ENCODE peak calls at places on chromosomes 6 and 20, in seven cellular contexts. L, E, S, G, B, J and H are unnamed samples. For H3K4me1, the result is how much of the 10 kb centered on the place peaks cover.

GRCh38 chr6:159594106-159594749 is 98.8 kb downstream of the SOD2 start:
- DNase-seq in L (peak), E (no peak), S (no peak), G (no peak), B (peak), J (no peak), H (no peak)

GRCh38 chr6:72363844-72364740 is 257.8 kb upstream of the KCNQ5 start:
- DNase-seq in L (no peak), E (no peak), S (peak), G (no peak), B (peak), J (no peak), H (no peak)

GRCh38 chr6:41813469-41813868 is 26.0 kb downstream of the TOMM6 start:
- DNase-seq in L (no peak), E (no peak), S (no peak), G (no peak), B (no peak), J (no peak), H (no peak)

GRCh38 chr6:79062708-79063107 is 15.3 kb downstream of the PHIP start:
- DNase-seq in L (no peak), E (no peak), S (no peak), G (no peak), B (no peak), J (no peak), H (no peak)

GRCh38 chr6:17798477-17798876 is 91.8 kb upstream of the NUP153 start:
- DNase-seq in L (no peak), E (no peak), S (no peak), G (no peak), B (no peak), J (no peak), H (peak)

GRCh38 chr6:144305985-144306384 is 20.9 kb downstream of the UTRN start:
- DNase-seq in L (no peak), E (no peak), S (no peak), G (no peak), B (peak), J (peak), H (no peak)

GRCh38 chr6:15247750-15248450 is 2.0 kb downstream of the JARID2 start:
- DNase-seq in L (no peak), E (peak), S (peak), G (peak), B (peak), J (peak), H (peak)

GRCh38 chr20:38260025-38260377 is 534 bp downstream of the KIAA1755 start:
- DNase-seq in L (no peak), E (no peak), S (no peak), G (no peak), B (no peak), J (no peak), H (no peak)

GRCh38 chr20:62728028-62728780 is 19.6 kb downstream of the NTSR1 start:
- DNase-seq in L (no peak), E (no peak), S (no peak), G (no peak), B (no peak), J (peak), H (no peak)

GRCh38 chr6:169619650-169620049 is 82.2 kb downstream of the WDR27 start:
- DNase-seq in L (no peak), E (peak), S (peak), G (no peak), B (peak), J (no peak), H (no peak)

GRCh38 chr20:38167851-38168760 is 3.0 kb upstream of the TGM2 start:
- DNase-seq in L (no peak), E (peak), S (peak), G (no peak), B (peak), J (no peak), H (no peak)

GRCh38 chr6:2450546-2450945 is 205.1 kb upstream of the GMDS start:
- DNase-seq in L (no peak), E (no peak), S (no peak), G (no peak), B (no peak), J (no peak), H (peak)

GRCh38 chr6:118905851-118906250 is 11.9 kb downstream of the ASF1A start:
- DNase-seq in L (no peak), E (no peak), S (no peak), G (no peak), B (no peak), J (no peak), H (no peak)

GRCh38 chr6:16472349-16473069 is 234.1 kb downstream of the GMPR start:
- DNase-seq in L (no peak), E (no peak), S (peak), G (no peak), B (peak), J (no peak), H (no peak)

GRCh38 chr6:83920017-83920416 is 60.5 kb downstream of the CYB5R4 start:
- DNase-seq in L (no peak), E (no peak), S (peak), G (no peak), B (peak), J (no peak), H (no peak)

GRCh38 chr6:53811082-53811481 is 16.3 kb downstream of the LRRC1 start:
- DNase-seq in L (peak), E (no peak), S (peak), G (no peak), B (no peak), J (peak), H (no peak)

GRCh38 chr6:107827541-107827940 is 3.4 kb upstream of the SCML4 start:
- DNase-seq in L (no peak), E (no peak), S (no peak), G (no peak), B (no peak), J (no peak), H (no peak)

GRCh38 chr6:129619579-129620233 is 90.3 kb downstream of the ARHGAP18 start:
- DNase-seq in L (no peak), E (no peak), S (no peak), G (no peak), B (no peak), J (no peak), H (no peak)

GRCh38 chr6:85372188-85372914 is 77.5 kb upstream of the NT5E start:
- DNase-seq in L (no peak), E (no peak), S (no peak), G (no peak), B (no peak), J (no peak), H (peak)

GRCh38 chr6:39029156-39030011 is 19.2 kb upstream of the GLP1R start:
- DNase-seq in L (peak), E (peak), S (peak), G (peak), B (no peak), J (peak), H (peak)

GRCh38 chr20:61956396-61957342 is 109.0 kb downstream of the TAF4 start:
- DNase-seq in L (no peak), E (no peak), S (peak), G (no peak), B (peak), J (no peak), H (peak)

GRCh38 chr6:21753571-21754108 is 160.1 kb downstream of the SOX4 start:
- DNase-seq in L (no peak), E (no peak), S (peak), G (no peak), B (peak), J (no peak), H (no peak)

GRCh38 chr6:117440558-117441525 is 15.1 kb upstream of the ROS1 start:
- DNase-seq in L (no peak), E (no peak), S (peak), G (no peak), B (peak), J (no peak), H (no peak)

GRCh38 chr6:95431637-95432228 is 145.6 kb upstream of the MANEA start:
- DNase-seq in L (peak), E (peak), S (peak), G (peak), B (peak), J (peak), H (peak)

GRCh38 chr6:106894978-106895702 is 79.4 kb downstream of the CD24 start:
- DNase-seq in L (no peak), E (no peak), S (no peak), G (peak), B (peak), J (no peak), H (no peak)

GRCh38 chr6:36851149-36851614 is 11.9 kb upstream of the CPNE5 start:
- DNase-seq in L (peak), E (peak), S (peak), G (peak), B (peak), J (peak), H (peak)

GRCh38 chr20:19176483-19176882 is 36.0 kb upstream of the SLC24A3 start:
- DNase-seq in L (no peak), E (no peak), S (no peak), G (no peak), B (no peak), J (no peak), H (no peak)

GRCh38 chr6:113120577-113121285 is 736.4 kb upstream of the MARCKS start:
- DNase-seq in L (peak), E (peak), S (peak), G (no peak), B (peak), J (no peak), H (no peak)

GRCh38 chr6:49556429-49556837 is 6.0 kb downstream of the C6orf141 start:
- DNase-seq in L (peak), E (no peak), S (peak), G (no peak), B (peak), J (no peak), H (no peak)

GRCh38 chr6:117253785-117254184 is 11.6 kb upstream of the VGLL2 start:
- DNase-seq in L (no peak), E (no peak), S (no peak), G (no peak), B (no peak), J (no peak), H (no peak)

GRCh38 chr20:61588356-61589054 is 336.4 kb downstream of the CDH4 start:
- DNase-seq in L (no peak), E (no peak), S (peak), G (no peak), B (peak), J (no peak), H (no peak)

GRCh38 chr6:8579372-8579771 is 144.0 kb upstream of the SLC35B3 start:
- DNase-seq in L (no peak), E (no peak), S (no peak), G (no peak), B (no peak), J (no peak), H (no peak)

GRCh38 chr20:32546918-32547752 is 38.0 kb downstream of the NOL4L start:
- DNase-seq in L (no peak), E (no peak), S (no peak), G (no peak), B (no peak), J (no peak), H (no peak)

GRCh38 chr20:32551693-32552092 is 33.4 kb downstream of the NOL4L start:
- DNase-seq in L (no peak), E (no peak), S (no peak), G (no peak), B (no peak), J (no peak), H (no peak)

GRCh38 chr20:32547753-32548034 is 37.4 kb downstream of the NOL4L start:
- DNase-seq in L (no peak), E (no peak), S (no peak), G (no peak), B (no peak), J (no peak), H (no peak)

GRCh38 chr20:32553618-32554017 is 31.5 kb downstream of the NOL4L start:
- DNase-seq in L (no peak), E (no peak), S (no peak), G (no peak), B (no peak), J (no peak), H (no peak)

GRCh38 chr20:32549842-32550241 is 35.3 kb downstream of the NOL4L start:
- DNase-seq in L (no peak), E (no peak), S (no peak), G (no peak), B (no peak), J (no peak), H (no peak)
- H3K4me1 ChIP-seq in L (under half), E (under half), S (under half), G (under half), B (under half), J (under half), H (under half)

GRCh38 chr20:51129201-51129671 is 106.3 kb upstream of the KCNG1 start:
- DNase-seq in L (no peak), E (no peak), S (peak), G (peak), B (no peak), J (no peak), H (no peak)
- H2AFZ ChIP-seq in L (no peak), E (no peak), S (peak), G (peak), B (peak), J (no peak), H (no peak)

GRCh38 chr6:34385793-34386195 is 6.7 kb downstream of the NUDT3 start:
- DNase-seq in L (no peak), E (peak), S (no peak), G (no peak), B (no peak), J (no peak), H (no peak)
- H3K4me1 ChIP-seq in L (under half), E (under half), S (under half), G (under half), B (under half), J (under half), H (under half)

GRCh38 chr6:137914530-137915193 is 47.6 kb downstream of the TNFAIP3 start:
- DNase-seq in L (no peak), E (no peak), S (no peak), G (no peak), B (no peak), J (no peak), H (no peak)
- H2AFZ ChIP-seq in L (no peak), E (no peak), S (no peak), G (no peak), B (no peak), J (no peak), H (no peak)

GRCh38 chr20:50528129-50528528 is 17.9 kb downstream of the PTPN1 start:
- DNase-seq in L (no peak), E (no peak), S (no peak), G (no peak), B (no peak), J (no peak), H (no peak)

GRCh38 chr20:50527068-50527605 is 17.0 kb downstream of the PTPN1 start:
- DNase-seq in L (no peak), E (no peak), S (no peak), G (no peak), B (peak), J (no peak), H (no peak)

GRCh38 chr20:50532231-50532630 is 22.0 kb downstream of the PTPN1 start:
- DNase-seq in L (no peak), E (no peak), S (no peak), G (no peak), B (no peak), J (no peak), H (no peak)

GRCh38 chr20:50526403-50526989 is 16.3 kb downstream of the PTPN1 start:
- DNase-seq in L (no peak), E (no peak), S (no peak), G (no peak), B (peak), J (no peak), H (no peak)

GRCh38 chr20:50528804-50529351 is 18.7 kb downstream of the PTPN1 start:
- DNase-seq in L (no peak), E (no peak), S (no peak), G (no peak), B (peak), J (no peak), H (no peak)
- H3K4me1 ChIP-seq in L (half or more), E (under half), S (under half), G (under half), B (under half), J (under half), H (under half)

GRCh38 chr6:150584596-150584995 is 15.1 kb upstream of the PLEKHG1 start:
- DNase-seq in L (no peak), E (no peak), S (no peak), G (no peak), B (no peak), J (no peak), H (no peak)
- H2AFZ ChIP-seq in L (no peak), E (no peak), S (no peak), G (no peak), B (no peak), J (no peak), H (peak)